ENCODE peak calls at places on chromosomes 7 and 10, in eight cellular contexts. Y is NCI-H345; L is SK-MEL-5; U is lower lobe of right lung; Q is dermis microvascular lymphatic vessel endothelial cell; S is T-helper 2 cell; K is activated CD8-positive, alpha-beta memory T cell treated with anti-CD3 and anti-CD28 coated beads, Interleukin-2, amount 50 U/mL, for 48 hours; P is heart left ventricle. D is an unnamed sample.

GRCh38 chr10:60769406-60769805 is 8.9 kb upstream of the CDK1 start:
- DNase-seq in Y (no peak), L (no peak), U (no peak), Q (no peak), S (no peak), K (no peak), P (no peak), D (no peak)

GRCh38 chr10:24415455-24416169 is 206.7 kb downstream of the KIAA1217 start:
- DNase-seq in Y (no peak), L (no peak), U (peak; percentile 76), Q (peak; percentile 9), S (peak; percentile 23), K (no peak), P (peak; percentile 87), D (peak; percentile 91)

GRCh38 chr10:85667638-85668233 is 698.9 kb downstream of the GRID1 start:
- DNase-seq in Y (peak; percentile 22), L (no peak), U (no peak), Q (no peak), S (no peak), K (no peak), P (no peak), D (no peak)

GRCh38 chr7:49433794-49434193 is 339.6 kb upstream of the VWC2 start:
- DNase-seq in Y (no peak), L (no peak), U (no peak), Q (no peak), S (no peak), K (no peak), P (no peak), D (no peak)

GRCh38 chr7:31059551-31059950 is 7.4 kb downstream of the ADCYAP1R1 start:
- DNase-seq in Y (no peak), L (peak; percentile 35), U (no peak), Q (no peak), S (no peak), K (no peak), P (no peak), D (peak; percentile 45)

GRCh38 chr7:73937014-73937413 is 76.1 kb downstream of the TMEM270 start:
- DNase-seq in Y (no peak), L (no peak), U (no peak), Q (no peak), S (no peak), K (no peak), P (no peak), D (no peak)

GRCh38 chr7:78702770-78703169 is 750.7 kb downstream of the MAGI2 start:
- DNase-seq in Y (no peak), L (no peak), U (no peak), Q (no peak), S (no peak), K (no peak), P (no peak), D (no peak)

GRCh38 chr10:130141460-130141859 is 5.3 kb downstream of the GLRX3 start:
- DNase-seq in Y (no peak), L (peak; percentile 11), U (no peak), Q (no peak), S (no peak), K (no peak), P (no peak), D (no peak)

GRCh38 chr7:40544932-40545331 is 410.1 kb downstream of the SUGCT start:
- DNase-seq in Y (no peak), L (no peak), U (no peak), Q (no peak), S (no peak), K (no peak), P (no peak), D (no peak)

GRCh38 chr10:5892007-5892406 is 2.0 kb downstream of the FBH1 start:
- DNase-seq in Y (no peak), L (peak; percentile 79), U (no peak), Q (no peak), S (no peak), K (no peak), P (no peak), D (no peak)

GRCh38 chr10:75209325-75210192 is 1.0 kb upstream of the VDAC2 start:
- DNase-seq in Y (peak; percentile 52), L (peak; percentile 65), U (peak; percentile 89), Q (no peak), S (no peak), K (peak; percentile 85), P (peak; percentile 84), D (peak; percentile 92)

GRCh38 chr7:121313220-121313792 is 15.5 kb upstream of the WNT16 start:
- DNase-seq in Y (no peak), L (no peak), U (no peak), Q (no peak), S (no peak), K (no peak), P (no peak), D (no peak)

GRCh38 chr10:9608592-9608991 is 1409.1 kb upstream of the CELF2 start:
- DNase-seq in Y (no peak), L (no peak), U (no peak), Q (no peak), S (no peak), K (no peak), P (no peak), D (no peak)

GRCh38 chr7:95737828-95738505 is 34.4 kb upstream of the DYNC1I1 start:
- DNase-seq in Y (peak; percentile 8), L (no peak), U (no peak), Q (no peak), S (no peak), K (no peak), P (no peak), D (no peak)

GRCh38 chr7:82443044-82443800 is at the start of gene CACNA2D1:
- DNase-seq in Y (peak; percentile 73), L (no peak), U (no peak), Q (peak; percentile 9), S (no peak), K (peak; percentile 51), P (peak; percentile 49), D (no peak)

GRCh38 chr7:503575-504111 is 16.0 kb downstream of the PDGFA start:
- DNase-seq in Y (no peak), L (no peak), U (peak; percentile 91), Q (no peak), S (no peak), K (no peak), P (peak; percentile 59), D (peak; percentile 75)

GRCh38 chr7:157819517-157819807 is 482.7 kb downstream of the DNAJB6 start:
- DNase-seq in Y (no peak), L (no peak), U (peak; percentile 18), Q (no peak), S (no peak), K (no peak), P (no peak), D (no peak)

GRCh38 chr7:108211382-108212201 is 81.4 kb upstream of the LAMB4 start:
- DNase-seq in Y (peak; percentile 88), L (no peak), U (no peak), Q (peak; percentile 20), S (no peak), K (no peak), P (no peak), D (peak; percentile 39)

GRCh38 chr7:101984141-101984879 is 166.9 kb downstream of the CUX1 start:
- DNase-seq in Y (no peak), L (no peak), U (no peak), Q (no peak), S (no peak), K (no peak), P (no peak), D (no peak)

GRCh38 chr10:36048236-36048635 is 406.1 kb upstream of the FZD8 start:
- DNase-seq in Y (no peak), L (no peak), U (no peak), Q (no peak), S (no peak), K (no peak), P (no peak), D (no peak)

D was measured in Right ventricle myocardium inferior.